ENCODE peak calls at places on chromosomes 1 and 21, in five cellular contexts. E, D, T, P and S are unnamed samples.

GRCh38 chr1:115105836-115106235 is 16.5 kb upstream of the TSPAN2 start:
- DNase-seq in E (no peak), P (no peak), D (no peak), T (no peak), S (no peak)

GRCh38 chr1:165507570-165507969 is 36.2 kb upstream of the LRRC52 start:
- DNase-seq in D (no peak), E (no peak), P (no peak), T (no peak), S (no peak)

GRCh38 chr1:21568006-21568746 is 59.0 kb downstream of the ALPL start:
- DNase-seq in D (no peak), T (no peak), P (peak; percentile 44), E (no peak), S (no peak)

GRCh38 chr1:109481646-109482045 is 2.1 kb upstream of the ATXN7L2 start:
- DNase-seq in E (no peak), P (no peak), D (no peak), T (no peak), S (no peak)

GRCh38 chr1:101022294-101022693 is 3.3 kb downstream of the DPH5 start:
- DNase-seq in E (no peak), D (no peak), P (peak; percentile 77), T (no peak), S (no peak)

GRCh38 chr1:45263132-45263531 is 56.7 kb upstream of the ZSWIM5 start:
- DNase-seq in E (no peak), T (no peak), P (no peak), D (no peak), S (no peak)

GRCh38 chr1:60668584-60668983 is 413.8 kb upstream of the NFIA start:
- DNase-seq in P (no peak), T (peak; percentile 7), E (no peak), D (no peak), S (no peak)

GRCh38 chr1:101781437-101781836 is 215.3 kb downstream of the OLFM3 start:
- DNase-seq in E (no peak), D (no peak), T (no peak), P (no peak), S (peak; percentile 81)

GRCh38 chr1:232047473-232047872 is 420.9 kb downstream of the DISC1 start:
- DNase-seq in E (no peak), T (no peak), D (no peak), P (no peak), S (no peak)

GRCh38 chr1:109864960-109865611 is 45.6 kb upstream of the CSF1 start:
- DNase-seq in T (no peak), P (peak; percentile 42), D (peak; percentile 48), E (peak; percentile 64), S (peak; percentile 30)

GRCh38 chr1:63189677-63190076 is 132.7 kb upstream of the FOXD3 start:
- DNase-seq in P (no peak), E (no peak), D (no peak), T (no peak), S (no peak)

GRCh38 chr1:32215629-32216505 is 6.3 kb downstream of the TMEM234 start:
- DNase-seq in T (peak; percentile 76), D (peak; percentile 82), E (peak; percentile 42), P (peak; percentile 66), S (peak; percentile 66)

GRCh38 chr1:6454856-6455751 is 10.9 kb downstream of the TNFRSF25 start:
- DNase-seq in E (no peak), P (no peak), D (no peak), T (no peak), S (no peak)

GRCh38 chr1:176466514-176466913 is 3.5 kb downstream of the PAPPA2 start:
- DNase-seq in D (no peak), P (no peak), T (peak; percentile 5), E (no peak), S (no peak)

GRCh38 chr21:41166947-41167346 is 1.0 kb upstream of the BACE2 start:
- DNase-seq in T (peak; percentile 49), P (no peak), E (peak; percentile 59), D (peak; percentile 54), S (peak; percentile 40)

GRCh38 chr1:220789532-220790147 is 2.9 kb downstream of the MTARC1 start:
- DNase-seq in E (no peak), T (no peak), D (no peak), P (no peak), S (no peak)

GRCh38 chr1:208599063-208599462 is 354.9 kb upstream of the PLXNA2 start:
- DNase-seq in D (no peak), P (no peak), T (no peak), E (no peak), S (no peak)

GRCh38 chr1:222634180-222635013 is 16.5 kb downstream of the MIA3 start:
- DNase-seq in T (peak; percentile 71), D (peak; percentile 90), P (peak; percentile 90), E (peak; percentile 83), S (peak; percentile 60)

GRCh38 chr1:150259217-150259616 is 1.6 kb downstream of the CA14 start:
- DNase-seq in E (no peak), P (no peak), T (no peak), D (no peak), S (peak; percentile 55)

GRCh38 chr1:203096566-203096965 is 10.8 kb upstream of the MYOG start:
- DNase-seq in P (no peak), D (no peak), T (no peak), E (no peak), S (no peak)

GRCh38 chr1:60765204-60765603 is 317.2 kb upstream of the NFIA start:
- DNase-seq in T (peak; percentile 44), P (no peak), D (peak; percentile 51), E (no peak), S (peak; percentile 17)

GRCh38 chr1:110602466-110602865 is 3.7 kb downstream of the KCNA2 start:
- DNase-seq in P (no peak), D (peak; percentile 22), E (no peak), T (peak; percentile 11), S (no peak)

GRCh38 chr1:110708968-110709367 is 34.2 kb upstream of the KCNA3 start:
- DNase-seq in P (no peak), E (no peak), T (no peak), D (no peak), S (no peak)

GRCh38 chr1:12604114-12604874 is 13.7 kb downstream of the DHRS3 start:
- DNase-seq in P (peak; percentile 99), E (peak; percentile 70), D (no peak), T (peak; percentile 48), S (no peak)

GRCh38 chr21:14581902-14582457 is 35.9 kb upstream of the SAMSN1 start:
- DNase-seq in T (no peak), E (no peak), D (no peak), P (no peak), S (no peak)

GRCh38 chr21:42120056-42120903 is 49.2 kb downstream of the UMODL1 start:
- DNase-seq in P (no peak), T (no peak), E (no peak), D (no peak), S (no peak)

GRCh38 chr1:29679828-29680558 is 443.7 kb downstream of the PTPRU start:
- DNase-seq in T (no peak), E (no peak), D (no peak), P (no peak), S (no peak)

GRCh38 chr1:230517786-230518185 is 91.7 kb upstream of the PGBD5 start:
- DNase-seq in P (no peak), E (no peak), T (peak; percentile 10), D (no peak), S (no peak)

GRCh38 chr1:24290933-24291487 is 28.1 kb upstream of the GRHL3 start:
- DNase-seq in P (no peak), D (no peak), T (no peak), E (no peak), S (no peak)

GRCh38 chr1:85576642-85577420 is 3.7 kb upstream of the CCN1 start:
- DNase-seq in E (peak; percentile 93), P (peak; percentile 88), D (peak; percentile 87), T (peak; percentile 88), S (peak; percentile 82)
- TF ChIP-seq POLR2A in E (peak; percentile 93), P (peak; percentile 41), D (peak; percentile 8), T (peak; percentile 83), S (peak; percentile 84)

GRCh38 chr1:116465477-116465844 is 92.4 kb downstream of the ATP1A1 start:
- DNase-seq in D (no peak), T (no peak), P (no peak), E (no peak), S (no peak)
- H3K27ac ChIP-seq in D (no peak overlapping the region), T (peak overlapping the region; percentile 64), P (no peak overlapping the region), E (no peak overlapping the region), S (no peak overlapping the region)

GRCh38 chr1:93042134-93042821 is 36.8 kb upstream of the MTF2 start:
- DNase-seq in T (no peak), P (no peak), D (no peak), E (no peak), S (no peak)
- TF ChIP-seq POLR2A in T (no peak), P (no peak), D (no peak), E (no peak), S (no peak)

GRCh38 chr1:79190074-79190473 is 183.5 kb upstream of the ADGRL4 start:
- DNase-seq in T (no peak), D (no peak), P (peak; percentile 3), E (no peak), S (no peak)
- H3K27ac ChIP-seq in T (no peak overlapping the region), D (no peak overlapping the region), P (no peak overlapping the region), E (no peak overlapping the region), S (no peak overlapping the region)

GRCh38 chr1:156725683-156726280 is 2.5 kb upstream of the METTL25B start:
- DNase-seq in E (peak; percentile 89), D (peak; percentile 95), P (peak; percentile 89), T (peak; percentile 94), S (peak; percentile 91)
- TF ChIP-seq POLR2A in E (peak; percentile 9), D (no peak), P (peak; percentile 51), T (no peak), S (no peak)

GRCh38 chr1:34866762-34867109 is 7.2 kb upstream of the SMIM12 start:
- DNase-seq in E (no peak), T (no peak), D (no peak), P (no peak), S (no peak)
- H3K27ac ChIP-seq in E (peak overlapping the region; percentile 84), T (peak overlapping the region; percentile 84), D (peak overlapping the region; percentile 86), P (no peak overlapping the region), S (peak overlapping the region; percentile 72)

GRCh38 chr1:80050085-80050484 is 1043.6 kb upstream of the ADGRL4 start:
- DNase-seq in T (no peak), D (peak; percentile 17), E (no peak), P (no peak), S (no peak)
- TF ChIP-seq POLR2A in T (no peak), D (no peak), E (no peak), P (no peak), S (no peak)

GRCh38 chr1:119631086-119631432 is 17.0 kb downstream of the ZNF697 start:
- DNase-seq in T (no peak), D (peak; percentile 38), P (no peak), E (no peak), S (no peak)
- H3K27ac ChIP-seq in T (peak overlapping the region; percentile 83), D (peak overlapping the region; percentile 73), P (no peak overlapping the region), E (peak overlapping the region; percentile 65), S (peak overlapping the region; percentile 94)